ENCODE peak calls at places on chromosomes 4 and X, in six cellular contexts. One of them, this sample, is unnamed.

GRCh38 chr4:46016306-46016705 is 107.5 kb downstream of the GABRG1 start:
- DNase-seq in sciatic nerve: no peak
- DNase-seq in uterus: no peak
- DNase-seq in glutamatergic neuron: no peak
- DNase-seq in activated CD4-positive, alpha-beta T cell treated with anti-CD3 and anti-CD28 coated beads, Interleukin-2, amount 50 U/mL, for 48 hours: no peak
- DNase-seq in transverse colon: no peak
- DNase-seq in this sample: no peak

GRCh38 chr4:18138076-18138665 is 116.6 kb upstream of the LCORL start:
- DNase-seq in sciatic nerve: no peak
- DNase-seq in uterus: no peak
- DNase-seq in glutamatergic neuron: no peak
- DNase-seq in activated CD4-positive, alpha-beta T cell treated with anti-CD3 and anti-CD28 coated beads, Interleukin-2, amount 50 U/mL, for 48 hours: no peak
- DNase-seq in transverse colon: peak
- DNase-seq in this sample: no peak

GRCh38 chr4:11489449-11490083 is 60.9 kb upstream of the HS3ST1 start:
- DNase-seq in sciatic nerve: no peak
- DNase-seq in uterus: no peak
- DNase-seq in glutamatergic neuron: no peak
- DNase-seq in activated CD4-positive, alpha-beta T cell treated with anti-CD3 and anti-CD28 coated beads, Interleukin-2, amount 50 U/mL, for 48 hours: no peak
- DNase-seq in transverse colon: no peak
- DNase-seq in this sample: no peak

GRCh38 chrX:47498411-47498810 is 15.4 kb upstream of the ZNF41 start:
- DNase-seq in sciatic nerve: no peak
- DNase-seq in uterus: no peak
- DNase-seq in glutamatergic neuron: no peak
- DNase-seq in activated CD4-positive, alpha-beta T cell treated with anti-CD3 and anti-CD28 coated beads, Interleukin-2, amount 50 U/mL, for 48 hours: no peak
- DNase-seq in transverse colon: no peak
- DNase-seq in this sample: no peak

GRCh38 chr4:67861513-67861912 is 22.3 kb downstream of the TMPRSS11D start:
- DNase-seq in sciatic nerve: no peak
- DNase-seq in uterus: no peak
- DNase-seq in glutamatergic neuron: no peak
- DNase-seq in activated CD4-positive, alpha-beta T cell treated with anti-CD3 and anti-CD28 coated beads, Interleukin-2, amount 50 U/mL, for 48 hours: no peak
- DNase-seq in transverse colon: no peak
- DNase-seq in this sample: no peak

GRCh38 chr4:8072235-8072968 is 86.2 kb downstream of the ABLIM2 start:
- DNase-seq in sciatic nerve: no peak
- DNase-seq in uterus: no peak
- DNase-seq in glutamatergic neuron: no peak
- DNase-seq in activated CD4-positive, alpha-beta T cell treated with anti-CD3 and anti-CD28 coated beads, Interleukin-2, amount 50 U/mL, for 48 hours: no peak
- DNase-seq in transverse colon: no peak
- DNase-seq in this sample: no peak

GRCh38 chr4:62495039-62495438 is 1294.9 kb downstream of the ADGRL3 start:
- DNase-seq in sciatic nerve: no peak
- DNase-seq in uterus: no peak
- DNase-seq in glutamatergic neuron: no peak
- DNase-seq in activated CD4-positive, alpha-beta T cell treated with anti-CD3 and anti-CD28 coated beads, Interleukin-2, amount 50 U/mL, for 48 hours: no peak
- DNase-seq in transverse colon: no peak
- DNase-seq in this sample: no peak

GRCh38 chrX:40544343-40545250 is 36.2 kb upstream of the ATP6AP2 start:
- DNase-seq in sciatic nerve: no peak
- DNase-seq in uterus: no peak
- DNase-seq in glutamatergic neuron: no peak
- DNase-seq in activated CD4-positive, alpha-beta T cell treated with anti-CD3 and anti-CD28 coated beads, Interleukin-2, amount 50 U/mL, for 48 hours: no peak
- DNase-seq in transverse colon: no peak
- DNase-seq in this sample: no peak

GRCh38 chr4:89469930-89470375 is 162.4 kb upstream of the GPRIN3 start:
- DNase-seq in sciatic nerve: no peak
- DNase-seq in uterus: no peak
- DNase-seq in glutamatergic neuron: no peak
- DNase-seq in activated CD4-positive, alpha-beta T cell treated with anti-CD3 and anti-CD28 coated beads, Interleukin-2, amount 50 U/mL, for 48 hours: no peak
- DNase-seq in transverse colon: no peak
- DNase-seq in this sample: no peak

GRCh38 chr4:156991161-156991560 is 19.6 kb upstream of the PDGFC start:
- DNase-seq in sciatic nerve: no peak
- DNase-seq in uterus: no peak
- DNase-seq in glutamatergic neuron: no peak
- DNase-seq in activated CD4-positive, alpha-beta T cell treated with anti-CD3 and anti-CD28 coated beads, Interleukin-2, amount 50 U/mL, for 48 hours: no peak
- DNase-seq in transverse colon: no peak
- DNase-seq in this sample: no peak